ENCODE peak calls at places on chromosomes 5 and 9, in six cellular contexts. N, Q, K, E, R and H are unnamed samples.

GRCh38 chr5:141513021-141513626 is 24.2 kb downstream of the PCDHGC5 start:
- DNase-seq in N (peak; percentile 87), Q (no peak), K (no peak), E (no peak), R (peak; percentile 16), H (peak; percentile 55)

GRCh38 chr5:100904259-100904822 is 1.3 kb upstream of the ST8SIA4 start:
- DNase-seq in N (peak; percentile 81), Q (peak; percentile 28), K (no peak), E (no peak), R (peak; percentile 72), H (peak; percentile 62)

GRCh38 chr5:149380466-149381121 is 1.5 kb upstream of the IL17B start:
- DNase-seq in N (no peak), Q (peak; percentile 46), K (no peak), E (no peak), R (no peak), H (no peak)

GRCh38 chr5:122492675-122493074 is 180.6 kb downstream of the SNCAIP start:
- DNase-seq in N (no peak), Q (no peak), K (no peak), E (no peak), R (peak; percentile 22), H (peak; percentile 16)

GRCh38 chr5:57307516-57307915 is 133.7 kb downstream of the GPBP1 start:
- DNase-seq in N (no peak), Q (no peak), K (no peak), E (no peak), R (no peak), H (no peak)

GRCh38 chr5:59348189-59348588 is 545.3 kb downstream of the PDE4D start:
- DNase-seq in N (no peak), Q (no peak), K (no peak), E (no peak), R (no peak), H (peak; percentile 2)

GRCh38 chr9:75995066-75995465 is 104.6 kb downstream of the PCSK5 start:
- DNase-seq in N (no peak), Q (no peak), K (no peak), E (no peak), R (no peak), H (no peak)

GRCh38 chr5:7745882-7746735 is 104.8 kb downstream of the CFAP90 start:
- DNase-seq in N (peak; percentile 92), Q (peak; percentile 36), K (no peak), E (peak; percentile 63), R (peak; percentile 72), H (peak; percentile 73)

GRCh38 chr5:151737421-151737820 is 21.0 kb downstream of the ATOX1 start:
- DNase-seq in N (no peak), Q (no peak), K (no peak), E (no peak), R (no peak), H (no peak)

GRCh38 chr5:61330879-61331406 is 1.1 kb upstream of the ZSWIM6 start:
- DNase-seq in N (peak; percentile 93), Q (peak; percentile 66), K (peak; percentile 44), E (peak; percentile 33), R (peak; percentile 59), H (peak; percentile 70)

GRCh38 chr5:158414780-158415179 is 555.8 kb upstream of the CLINT1 start:
- DNase-seq in N (no peak), Q (peak; percentile 26), K (no peak), E (no peak), R (no peak), H (no peak)

DNA sequence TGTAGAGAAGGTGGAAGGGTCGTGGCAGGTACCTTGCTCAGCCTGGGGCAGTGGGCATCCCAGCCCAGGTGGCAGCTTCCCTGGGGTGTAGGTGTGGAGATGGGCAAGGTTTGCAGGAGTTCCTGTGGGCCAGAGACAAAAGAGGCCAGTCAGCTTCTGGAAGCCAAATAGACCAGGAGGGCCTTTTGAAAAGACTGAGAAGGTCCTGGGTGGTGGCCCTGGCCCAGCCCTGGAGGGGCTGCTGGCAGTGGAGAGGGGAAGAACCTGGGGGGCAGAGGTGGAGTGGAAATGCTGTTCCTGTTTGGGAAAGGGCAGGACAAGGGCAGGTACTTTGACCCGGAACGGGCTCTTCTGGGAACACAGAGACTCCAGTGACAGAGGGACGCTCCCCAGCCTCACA is 7.0 kb upstream of the IL3 start:
- DNase-seq in N (peak; percentile 49), Q (no peak), K (no peak), E (no peak), R (no peak), H (no peak)
- TF ChIP-seq POLR2A in N (no peak), Q (no peak), K (no peak), E (no peak), R (no peak), H (no peak)

DNA sequence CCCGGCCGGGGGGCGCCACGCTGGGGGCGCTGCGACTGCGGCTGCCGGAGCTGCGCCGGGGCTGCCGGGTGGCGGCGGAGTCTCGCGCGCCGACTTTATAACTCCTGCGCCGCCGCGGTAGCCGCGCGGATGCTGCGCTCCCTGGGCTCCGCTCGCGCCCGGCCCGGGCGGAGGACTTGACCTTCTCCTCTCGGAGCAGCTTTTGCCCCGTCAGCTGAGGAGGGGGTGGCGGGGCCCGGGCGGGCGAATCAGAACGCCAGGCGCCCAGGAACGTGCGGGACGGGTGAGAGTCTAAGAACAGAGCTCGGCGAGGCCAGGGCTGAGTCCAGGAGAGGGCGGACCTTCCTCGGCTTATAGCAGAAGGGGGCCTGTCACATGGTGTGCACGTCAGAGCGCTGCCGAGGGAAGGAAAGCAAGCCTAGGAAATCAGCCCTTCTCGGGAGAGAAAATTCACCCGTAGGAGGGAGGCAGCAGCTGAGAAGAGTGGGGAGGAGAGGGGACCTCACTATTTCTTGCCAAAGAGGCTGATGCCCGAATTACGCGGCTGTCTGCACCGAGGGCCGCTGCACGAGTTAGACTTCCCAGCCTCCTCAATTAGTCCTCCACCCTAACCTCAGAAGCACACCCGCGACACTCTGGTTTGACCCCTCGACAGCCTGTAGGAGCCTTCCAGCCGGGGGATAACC is at the start of gene FOXD1:
- DNase-seq in N (peak; percentile 95), Q (peak; percentile 44), K (no peak), E (peak; percentile 40), R (peak; percentile 63), H (peak; percentile 77)
- TF ChIP-seq POLR2A in N (no peak), Q (no peak), K (no peak), E (no peak), R (no peak), H (no peak)

GRCh38 chr5:134004626-134005414 is at the start of gene VDAC1:
- DNase-seq in N (peak; percentile 96), Q (peak; percentile 84), K (peak; percentile 90), E (peak; percentile 96), R (peak; percentile 92), H (peak; percentile 80)

GRCh38 chr5:134003064-134003956 is 1.5 kb downstream of the VDAC1 start:
- DNase-seq in N (no peak), Q (no peak), K (no peak), E (peak; percentile 37), R (peak; percentile 48), H (no peak)

GRCh38 chr5:134001938-134002731 is 2.6 kb downstream of the VDAC1 start:
- DNase-seq in N (no peak), Q (no peak), K (no peak), E (no peak), R (no peak), H (no peak)

GRCh38 chr5:134005415-134006118 is 792 bp upstream of the VDAC1 start:
- DNase-seq in N (peak; percentile 89), Q (peak; percentile 47), K (peak; percentile 57), E (peak; percentile 46), R (peak; percentile 59), H (no peak)

DNA sequence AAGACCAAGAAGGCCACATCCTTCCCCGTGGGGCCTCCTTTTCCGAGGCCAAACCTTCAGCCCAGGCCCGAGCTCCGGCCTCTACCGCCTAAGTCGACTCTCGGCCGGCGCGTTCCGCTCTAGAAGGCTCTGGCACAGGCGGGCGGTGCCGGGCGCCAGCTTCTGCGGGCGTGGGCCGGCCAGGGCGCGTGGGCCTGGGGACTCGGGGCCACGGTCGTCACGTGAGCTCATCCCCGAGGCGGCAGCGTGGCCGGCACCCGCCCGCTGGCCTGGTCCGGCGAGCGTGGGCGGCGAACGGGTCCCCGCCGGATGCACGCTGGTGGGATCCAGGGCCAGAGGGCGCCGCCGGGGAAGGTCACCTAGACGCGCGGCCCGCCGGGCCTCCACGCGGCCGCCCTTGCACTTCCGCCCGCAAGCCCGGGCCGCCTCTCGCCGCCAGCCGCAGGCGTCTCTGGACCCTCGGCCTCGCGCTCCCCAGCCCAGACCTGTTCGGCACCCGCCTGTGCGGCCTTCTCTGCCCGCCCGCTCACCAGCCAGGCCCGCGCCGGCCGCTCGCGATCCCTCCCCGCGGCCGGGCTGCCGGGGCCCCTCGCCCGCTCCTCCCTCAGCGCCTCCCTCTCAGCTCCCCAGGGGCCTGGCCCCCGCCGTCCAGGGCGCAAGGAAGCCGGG is 684 bp downstream of the VDAC1 start:
- DNase-seq in N (peak; percentile 91), Q (peak; percentile 73), K (peak; percentile 68), E (peak; percentile 91), R (peak; percentile 60), H (peak; percentile 71)
- TF ChIP-seq POLR2A in N (no peak), Q (no peak), K (peak; percentile 13), E (peak; percentile 35), R (no peak), H (peak; percentile 47)

DNA sequence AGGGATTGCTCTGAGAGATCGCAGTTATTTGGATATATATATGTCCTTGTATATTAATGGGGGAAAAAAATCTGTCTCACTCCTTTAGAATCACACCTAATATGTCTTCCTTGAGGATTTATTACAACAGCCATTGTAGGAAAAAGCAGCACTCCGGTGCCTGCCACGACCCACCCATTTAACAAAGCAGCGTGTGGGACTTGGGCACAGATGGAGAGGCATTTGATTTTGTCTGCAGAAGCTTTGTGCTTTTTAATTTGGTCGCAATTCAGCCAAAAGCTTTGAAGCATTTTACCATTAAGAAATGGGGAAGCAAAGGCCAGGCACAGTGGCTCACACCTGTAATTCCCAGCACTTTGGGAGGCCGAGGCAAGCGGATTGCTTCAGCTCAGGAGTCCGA is 159.2 kb downstream of the SMARCA2 start:
- DNase-seq in N (no peak), Q (no peak), K (no peak), E (no peak), R (no peak), H (no peak)
- TF ChIP-seq POLR2A in N (no peak), Q (no peak), K (no peak), E (no peak), R (no peak), H (no peak)

GRCh38 chr5:181223041-181223728 is at the start of gene TRIM41:
- DNase-seq in N (peak; percentile 100), Q (peak; percentile 99), K (no peak), E (peak; percentile 81), R (peak; percentile 99), H (no peak)

GRCh38 chr5:181222630-181223040 is 446 bp upstream of the TRIM41 start:
- DNase-seq in N (no peak), Q (no peak), K (no peak), E (no peak), R (no peak), H (no peak)

GRCh38 chr5:181221792-181222629 is 1.1 kb upstream of the TRIM41 start:
- DNase-seq in N (peak; percentile 100), Q (peak; percentile 90), K (no peak), E (peak; percentile 53), R (peak; percentile 96), H (no peak)

GRCh38 chr5:181224390-181225234 is 1.5 kb downstream of the TRIM41 start:
- DNase-seq in N (no peak), Q (no peak), K (no peak), E (no peak), R (no peak), H (no peak)

GRCh38 chr5:181223729-181224389 is 778 bp downstream of the TRIM41 start:
- DNase-seq in N (no peak), Q (peak; percentile 57), K (no peak), E (no peak), R (peak; percentile 69), H (no peak)
- TF ChIP-seq POLR2A in N (no peak), Q (no peak), K (no peak), E (peak; percentile 10), R (no peak), H (no peak)